ENCODE peak calls at places on chromosome 7, in seven cellular contexts. C, R, J, D, N, Q and V are unnamed samples.

GRCh38 chr7:23593706-23594105 is 3.5 kb upstream of the CCDC126 start:
- DNase-seq in C (no peak), R (no peak), J (no peak), D (no peak), N (no peak), Q (no peak), V (no peak)

GRCh38 chr7:45642044-45642443 is 67.9 kb downstream of the ADCY1 start:
- DNase-seq in C (no peak), R (no peak), J (no peak), D (no peak), N (no peak), Q (no peak), V (no peak)

GRCh38 chr7:51261117-51261835 is 55.3 kb downstream of the COBL start:
- DNase-seq in C (no peak), R (no peak), J (no peak), D (no peak), N (no peak), Q (no peak), V (no peak)

GRCh38 chr7:151468214-151469023 is 28.5 kb upstream of the CRYGN start:
- DNase-seq in C (no peak), R (no peak), J (no peak), D (no peak), N (no peak), Q (no peak), V (no peak)

GRCh38 chr7:19333706-19334105 is 188.5 kb upstream of the FERD3L start:
- DNase-seq in C (no peak), R (no peak), J (no peak), D (no peak), N (no peak), Q (no peak), V (no peak)

GRCh38 chr7:123305840-123306375 is 106.1 kb upstream of the SLC13A1 start:
- DNase-seq in C (no peak), R (no peak), J (no peak), D (no peak), N (no peak), Q (no peak), V (no peak)

GRCh38 chr7:142940968-142941535 is 1.8 kb downstream of the LLCFC1 start:
- DNase-seq in C (no peak), R (no peak), J (no peak), D (no peak), N (no peak), Q (no peak), V (no peak)

GRCh38 chr7:33849961-33850559 is 55.3 kb upstream of the BMPER start:
- DNase-seq in C (no peak), R (no peak), J (no peak), D (no peak), N (no peak), Q (no peak), V (no peak)

GRCh38 chr7:78718212-78718611 is 735.3 kb downstream of the MAGI2 start:
- DNase-seq in C (no peak), R (no peak), J (no peak), D (peak; percentile 34), N (no peak), Q (no peak), V (no peak)

GRCh38 chr7:111229181-111229740 is 138.3 kb downstream of the LRRN3 start:
- DNase-seq in C (no peak), R (no peak), J (no peak), D (no peak), N (no peak), Q (no peak), V (no peak)

GRCh38 chr7:143936087-143937009 is 1.3 kb downstream of the OR2F2 start:
- DNase-seq in C (no peak), R (no peak), J (peak; percentile 78), D (no peak), N (no peak), Q (peak; percentile 15), V (no peak)

GRCh38 chr7:127979728-127980126 is 51.5 kb downstream of the LRRC4 start:
- DNase-seq in C (no peak), R (no peak), J (no peak), D (no peak), N (no peak), Q (no peak), V (no peak)

GRCh38 chr7:33650828-33651227 is 254.5 kb upstream of the BMPER start:
- DNase-seq in C (no peak), R (no peak), J (peak; percentile 75), D (no peak), N (no peak), Q (no peak), V (no peak)

GRCh38 chr7:33716581-33717477 is 188.5 kb upstream of the BMPER start:
- DNase-seq in C (no peak), R (no peak), J (peak; percentile 73), D (no peak), N (no peak), Q (peak; percentile 27), V (no peak)

GRCh38 chr7:142571581-142571980 is 177.7 kb upstream of the PRSS1 start:
- DNase-seq in C (no peak), R (no peak), J (no peak), D (no peak), N (no peak), Q (no peak), V (no peak)

GRCh38 chr7:25815711-25816110 is 336.3 kb upstream of the NFE2L3 start:
- DNase-seq in C (no peak), R (no peak), J (no peak), D (no peak), N (no peak), Q (no peak), V (no peak)

GRCh38 chr7:81484266-81484665 is 285.6 kb downstream of the HGF start:
- DNase-seq in C (no peak), R (no peak), J (peak; percentile 87), D (peak; percentile 73), N (no peak), Q (peak; percentile 53), V (no peak)

GRCh38 chr7:27173412-27174076 is 576 bp downstream of the HOXA10 start:
- DNase-seq in C (no peak), R (peak; percentile 18), J (no peak), D (no peak), N (peak; percentile 72), Q (no peak), V (peak; percentile 59)

GRCh38 chr7:96526492-96526891 is 183.2 kb downstream of the SEM1 start:
- DNase-seq in C (no peak), R (no peak), J (no peak), D (no peak), N (no peak), Q (peak; percentile 4), V (no peak)

GRCh38 chr7:79936281-79936983 is 198.2 kb upstream of the GNAI1 start:
- DNase-seq in C (no peak), R (no peak), J (peak; percentile 6), D (no peak), N (no peak), Q (no peak), V (no peak)

GRCh38 chr7:127789031-127789430 is 137.0 kb downstream of the SND1 start:
- DNase-seq in C (no peak), R (no peak), J (no peak), D (no peak), N (no peak), Q (no peak), V (no peak)

GRCh38 chr7:157516911-157517781 is 180.3 kb downstream of the DNAJB6 start:
- DNase-seq in C (no peak), R (no peak), J (no peak), D (no peak), N (peak; percentile 47), Q (no peak), V (no peak)

GRCh38 chr7:140008755-140009610 is 53.8 kb downstream of the PARP12 start:
- DNase-seq in C (no peak), R (no peak), J (no peak), D (no peak), N (no peak), Q (no peak), V (no peak)

GRCh38 chr7:73971701-73972341 is 56.2 kb upstream of the ELN start:
- DNase-seq in C (no peak), R (no peak), J (no peak), D (peak; percentile 6), N (peak; percentile 37), Q (no peak), V (peak; percentile 39)

GRCh38 chr7:150406565-150407421 is 27.7 kb downstream of the ZNF775 start:
- DNase-seq in C (no peak), R (no peak), J (no peak), D (peak; percentile 24), N (peak; percentile 72), Q (no peak), V (no peak)

GRCh38 chr7:90973146-90973545 is 291.1 kb upstream of the FZD1 start:
- DNase-seq in C (no peak), R (no peak), J (peak; percentile 51), D (no peak), N (no peak), Q (peak; percentile 32), V (no peak)

GRCh38 chr7:128827971-128828711 is 2.1 kb upstream of the FLNC start:
- DNase-seq in C (no peak), R (no peak), J (peak; percentile 70), D (peak; percentile 88), N (no peak), Q (peak; percentile 85), V (no peak)

GRCh38 chr7:71422104-71422503 is 290.2 kb downstream of the GALNT17 start:
- DNase-seq in C (no peak), R (no peak), J (no peak), D (no peak), N (no peak), Q (no peak), V (no peak)

GRCh38 chr7:88669913-88670312 is 89.6 kb upstream of the ZNF804B start:
- DNase-seq in C (no peak), R (no peak), J (no peak), D (no peak), N (no peak), Q (no peak), V (no peak)

GRCh38 chr7:130207642-130208041 is at the start of gene SSMEM1:
- DNase-seq in C (no peak), R (no peak), J (peak; percentile 85), D (no peak), N (no peak), Q (peak; percentile 63), V (no peak)

GRCh38 chr7:35773994-35774393 is 26.9 kb upstream of the SEPTIN7 start:
- DNase-seq in C (no peak), R (no peak), J (no peak), D (no peak), N (no peak), Q (no peak), V (no peak)

GRCh38 chr7:517848-518629 is 1.6 kb downstream of the PDGFA start:
- DNase-seq in C (no peak), R (peak; percentile 48), J (peak; percentile 49), D (peak; percentile 86), N (peak; percentile 68), Q (peak; percentile 48), V (no peak)

GRCh38 chr7:80842479-80842797 is 76.4 kb downstream of the SEMA3C start:
- DNase-seq in C (no peak), R (no peak), J (no peak), D (no peak), N (no peak), Q (no peak), V (no peak)